ENCODE peak calls at places on chromosomes 1 and 21, in five cellular contexts. A is CD8-positive, alpha-beta T cell; F is uterus; U is brain microvascular endothelial cell; V is IMR-90. B is an unnamed sample.

GRCh38 chr21:44734026-44734745 is 22.8 kb upstream of the TSPEAR start:
- DNase-seq in A (no peak), F (no peak), U (no peak), V (no peak), B (no peak)

GRCh38 chr1:40842201-40842600 is 20.0 kb downstream of the CITED4 start:
- DNase-seq in A (no peak), F (no peak), U (no peak), V (no peak), B (no peak)

GRCh38 chr1:76955652-76956051 is 88.4 kb downstream of the ST6GALNAC5 start:
- DNase-seq in A (no peak), F (no peak), U (no peak), V (peak; percentile 13), B (no peak)

GRCh38 chr1:67614511-67614934 is 70.5 kb upstream of the GADD45A start:
- DNase-seq in A (no peak), F (no peak), U (peak; percentile 9), V (peak; percentile 38), B (no peak)

GRCh38 chr1:76782777-76783176 is 84.5 kb upstream of the ST6GALNAC5 start:
- DNase-seq in A (no peak), F (no peak), U (no peak), V (peak; percentile 0), B (no peak)

GRCh38 chr1:202564958-202565497 is 145.2 kb downstream of the SYT2 start:
- DNase-seq in A (no peak), F (no peak), U (no peak), V (no peak), B (no peak)

GRCh38 chr1:221394011-221394544 is 347.8 kb downstream of the DUSP10 start:
- DNase-seq in A (no peak), F (peak; percentile 16), U (peak; percentile 2), V (peak; percentile 81), B (peak; percentile 76)

GRCh38 chr1:203480525-203481084 is 5.0 kb downstream of the PRELP start:
- DNase-seq in A (peak; percentile 63), F (peak; percentile 83), U (peak; percentile 40), V (peak; percentile 97), B (peak; percentile 96)

GRCh38 chr1:15171271-15171908 is 17.8 kb downstream of the TMEM51 start:
- DNase-seq in A (no peak), F (no peak), U (no peak), V (no peak), B (no peak)
- H3K4me3 ChIP-seq in A (no peak overlapping the region), F (no peak overlapping the region), U (no peak overlapping the region), V (no peak overlapping the region), B (no peak overlapping the region)

GRCh38 chr1:62746086-62746808 is 37.7 kb upstream of the ATG4C start:
- DNase-seq in A (no peak), F (no peak), U (peak; percentile 25), V (peak; percentile 70), B (no peak)

GRCh38 chr1:62744594-62745577 is 39.0 kb upstream of the ATG4C start:
- DNase-seq in A (no peak), F (no peak), U (no peak), V (no peak), B (no peak)

DNA sequence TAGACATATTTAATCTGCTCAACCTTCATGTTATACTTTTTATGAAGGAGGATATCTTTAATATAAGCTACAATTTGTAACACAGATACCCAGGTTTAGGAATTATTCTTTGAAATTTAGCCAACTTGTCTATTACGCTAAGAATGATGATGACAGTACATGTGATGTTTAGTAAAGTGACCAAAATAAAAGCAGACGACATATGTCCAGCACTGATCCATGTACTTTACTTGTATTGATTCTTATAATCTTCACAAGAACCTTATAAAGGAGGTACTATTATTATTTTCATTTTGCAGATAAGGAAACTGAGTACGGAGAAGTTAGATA is 37.2 kb upstream of the ATG4C start:
- DNase-seq in A (no peak), F (no peak), U (no peak), V (no peak), B (no peak)
- TF ChIP-seq CTCF in A (no peak), F (no peak), U (no peak), V (no peak), B (no peak)

DNA sequence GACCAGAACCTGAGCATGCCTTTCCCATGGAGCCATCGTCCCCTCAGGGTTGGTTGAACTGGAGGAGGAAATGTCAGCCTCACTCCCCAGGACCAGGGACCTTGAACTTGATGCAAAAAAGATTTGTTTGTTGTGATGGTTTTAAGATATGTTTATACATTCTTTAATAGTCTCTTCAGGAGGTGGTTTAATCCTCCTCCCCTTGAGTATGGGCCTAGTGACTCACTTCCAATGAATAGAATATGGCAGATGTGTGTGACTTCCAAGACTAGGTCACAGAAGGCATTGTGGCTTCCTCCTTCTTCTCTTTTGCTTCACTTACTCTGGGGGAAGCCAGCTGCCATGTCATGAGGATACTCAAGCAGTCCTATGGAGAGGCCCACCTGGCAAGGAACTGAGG is 81.7 kb upstream of the WNT4 start:
- DNase-seq in A (no peak), F (no peak), U (no peak), V (no peak), B (no peak)
- H3K27me3 ChIP-seq in A (no peaks in the 10 kb centered on the region), F (no peaks in the 10 kb centered on the region), U (no peaks in the 10 kb centered on the region), V (peaks cover 60% of the 10 kb centered on the region), B (peaks cover 15% of the 10 kb centered on the region)

DNA sequence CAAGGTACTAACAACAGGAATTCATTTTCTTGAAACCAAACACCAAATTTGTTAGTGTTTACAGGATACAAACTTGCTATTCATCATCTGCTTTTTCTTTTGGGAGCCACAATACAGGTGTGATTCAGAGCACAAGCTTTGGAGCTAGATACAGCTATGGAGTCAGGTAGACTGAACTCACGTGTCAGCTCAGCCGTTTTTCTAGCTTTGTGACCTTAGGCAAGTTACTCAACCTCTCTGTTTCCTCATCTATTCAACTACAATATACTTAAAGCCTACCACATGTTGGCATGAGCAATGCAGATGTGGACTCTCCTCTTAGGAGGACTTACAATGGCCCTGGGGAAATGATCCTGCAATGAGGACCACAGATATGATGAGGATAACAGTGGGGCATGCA is 6.3 kb downstream of the HTR1D start:
- DNase-seq in A (no peak), F (no peak), U (no peak), V (no peak), B (no peak)
- H3K4me3 ChIP-seq in A (no peak overlapping the region), F (no peak overlapping the region), U (no peak overlapping the region), V (no peak overlapping the region), B (no peak overlapping the region)

DNA sequence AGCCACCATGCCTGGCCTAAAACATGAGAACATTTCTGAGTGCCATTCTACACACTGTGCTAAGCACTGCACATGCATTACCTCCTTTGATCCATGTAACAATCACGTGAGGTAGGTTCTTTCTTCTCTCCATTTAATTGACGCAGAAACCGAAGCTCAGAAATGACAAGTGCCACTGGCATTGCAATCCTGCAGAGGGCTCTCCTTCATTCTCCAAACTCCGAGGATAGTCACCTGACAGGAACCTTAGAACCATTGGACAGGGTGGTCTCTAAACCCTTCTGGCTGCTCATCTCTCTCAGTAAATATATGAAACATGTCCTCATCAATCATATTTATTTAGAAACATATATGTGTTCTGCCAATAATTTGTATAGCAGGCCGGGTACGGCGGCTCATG is 167.1 kb upstream of the JUN start:
- DNase-seq in A (peak; percentile 0), F (no peak), U (no peak), V (no peak), B (no peak)
- TF ChIP-seq CTCF in A (no peak), F (no peak), U (no peak), V (no peak), B (no peak)

DNA sequence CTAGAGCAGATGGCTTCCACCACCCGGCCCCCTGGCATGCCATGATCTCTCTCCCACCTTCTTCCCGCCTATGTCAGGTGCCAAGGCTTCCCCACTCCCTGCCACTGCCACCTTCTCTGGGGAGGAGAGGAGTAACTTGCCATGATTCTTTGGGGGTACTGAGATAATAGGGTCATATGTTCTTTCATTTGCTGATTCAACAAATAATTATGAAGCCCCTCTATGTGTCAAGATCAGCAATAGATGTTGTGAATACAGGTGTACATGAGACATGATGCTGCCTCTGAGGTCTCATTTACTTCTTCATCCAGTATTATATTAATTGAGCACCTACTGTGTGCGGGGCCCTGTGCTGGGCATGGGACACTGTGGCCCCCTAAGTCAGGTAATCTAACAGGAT is 6.0 kb upstream of the VWA5B1 start:
- DNase-seq in A (no peak), F (no peak), U (no peak), V (no peak), B (no peak)
- H3K27me3 ChIP-seq in A (no peaks in the 10 kb centered on the region), F (no peaks in the 10 kb centered on the region), U (peaks cover under 1% of the 10 kb centered on the region), V (peaks cover 14% of the 10 kb centered on the region), B (peaks cover 5% of the 10 kb centered on the region)

DNA sequence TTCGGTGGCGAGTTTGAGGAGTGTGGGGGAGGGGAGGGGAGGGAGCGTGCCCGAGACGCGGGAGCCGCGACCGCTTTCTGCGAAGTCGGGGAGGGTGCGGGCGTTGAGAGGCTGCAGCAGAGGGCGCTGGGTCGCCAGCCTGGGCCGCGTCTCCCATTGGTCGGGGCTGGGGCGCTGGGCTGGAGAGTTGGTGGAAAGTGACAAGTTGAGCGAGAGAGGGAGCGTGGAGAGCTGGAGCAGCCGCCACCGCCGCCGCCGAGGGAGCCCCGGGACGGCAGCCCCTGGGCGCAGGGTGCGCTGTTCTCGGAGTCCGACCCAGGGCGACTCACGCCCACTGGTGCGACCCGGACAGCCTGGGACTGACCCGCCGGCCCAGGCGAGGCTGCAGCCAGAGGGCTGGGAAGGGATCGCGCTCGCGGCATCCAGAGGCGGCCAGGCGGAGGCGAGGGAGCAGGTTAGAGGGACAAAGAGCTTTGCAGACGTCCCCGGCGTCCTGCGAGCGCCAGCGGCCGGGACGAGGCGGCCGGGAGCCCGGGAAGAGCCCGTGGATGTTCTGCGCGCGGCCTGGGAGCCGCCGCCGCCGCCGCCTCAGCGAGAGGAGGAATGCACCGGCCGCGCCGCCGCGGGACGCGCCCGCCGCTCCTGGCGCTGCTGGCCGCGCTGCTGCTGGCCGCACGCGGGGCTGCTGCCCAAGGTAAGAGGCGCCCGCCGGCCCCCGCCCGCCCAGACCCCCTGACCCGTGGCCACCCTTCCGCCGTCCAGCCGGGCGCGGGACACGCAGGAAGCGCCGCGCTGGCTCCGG is at the start of gene ROR1:
- DNase-seq in A (no peak), F (peak; percentile 84), U (peak; percentile 85), V (peak; percentile 76), B (no peak)
- H3K4me3 ChIP-seq in A (no peak within 1 kb of the TSS), F (peak within 1 kb of the TSS; percentile 78), U (peak within 1 kb of the TSS; percentile 76), V (peak within 1 kb of the TSS; percentile 69), B (peak within 1 kb of the TSS; percentile 60)

DNA sequence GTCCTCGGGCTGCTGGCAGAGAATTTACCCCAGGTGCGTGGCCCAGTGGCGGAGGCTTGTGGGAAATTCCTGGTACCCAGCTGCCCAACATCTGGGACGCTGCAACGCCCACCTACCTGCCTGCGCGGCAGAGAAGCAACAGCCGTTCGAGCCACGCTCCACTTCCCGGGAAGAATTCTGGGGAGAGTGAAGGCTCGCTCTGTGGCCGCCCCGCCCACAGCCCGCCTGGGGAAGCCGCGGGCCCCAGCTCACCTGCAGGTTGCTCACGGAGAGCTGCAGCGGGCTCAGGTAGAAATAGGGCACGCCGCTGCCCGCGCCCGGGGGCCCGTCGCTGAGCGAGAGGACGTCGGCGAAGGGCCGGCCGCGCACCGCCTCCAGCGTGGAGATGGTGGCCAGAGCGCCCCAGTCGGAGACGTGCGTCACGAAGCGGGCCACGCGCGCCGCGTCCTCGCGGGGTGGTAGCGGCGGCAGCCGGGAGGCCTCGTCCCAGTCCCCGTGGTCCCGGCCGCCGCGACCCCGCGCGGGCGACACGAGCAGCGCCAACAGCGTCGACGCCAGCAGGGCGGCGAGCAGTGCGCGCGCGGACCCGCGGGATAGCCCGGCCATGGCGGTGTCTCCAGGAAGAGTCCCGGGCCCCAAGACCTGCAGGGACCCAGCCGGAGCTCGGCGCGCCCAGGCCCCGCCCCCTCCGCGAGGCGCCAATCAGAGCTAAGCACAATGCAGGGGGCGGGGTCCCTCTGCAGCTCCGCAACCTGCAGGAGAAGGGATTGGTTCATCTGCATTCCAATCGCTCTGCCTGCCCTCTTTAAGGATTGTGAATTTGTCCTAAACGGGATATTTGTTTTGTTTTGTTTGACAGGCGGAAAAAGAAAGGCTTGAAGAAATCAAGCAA is at the start of gene CREG1:
- DNase-seq in A (peak; percentile 91), F (peak; percentile 93), U (peak; percentile 88), V (peak; percentile 78), B (peak; percentile 55)
- TF ChIP-seq CTCF in A (no peak), F (peak; percentile 1), U (no peak), V (no peak), B (no peak)